ENCODE peak calls at places on chromosomes 6 and 20, in five cellular contexts. One of them, this sample, is unnamed.

GRCh38 chr6:152632383-152632782 is 4.8 kb downstream of the SYNE1 start:
- ATAC-seq in left lung: no peak
- ATAC-seq in PC-3: no peak
- ATAC-seq in heart left ventricle: no peak
- ATAC-seq in GM12878: no peak
- ATAC-seq in this sample: no peak

GRCh38 chr20:20731945-20732296 is 19.5 kb upstream of the RALGAPA2 start:
- ATAC-seq in left lung: peak
- ATAC-seq in PC-3: no peak
- ATAC-seq in heart left ventricle: peak
- ATAC-seq in GM12878: peak
- ATAC-seq in this sample: peak

GRCh38 chr20:47332381-47333206 is 23.9 kb downstream of the ZMYND8 start:
- ATAC-seq in left lung: no peak
- ATAC-seq in PC-3: no peak
- ATAC-seq in heart left ventricle: no peak
- ATAC-seq in GM12878: no peak
- ATAC-seq in this sample: no peak

GRCh38 chr6:131729550-131729949 is 18.7 kb upstream of the CTAGE9 start:
- ATAC-seq in left lung: no peak
- ATAC-seq in PC-3: no peak
- ATAC-seq in heart left ventricle: no peak
- ATAC-seq in GM12878: no peak
- ATAC-seq in this sample: no peak

GRCh38 chr20:59365611-59366284 is 65.3 kb downstream of the EDN3 start:
- ATAC-seq in left lung: no peak
- ATAC-seq in PC-3: no peak
- ATAC-seq in heart left ventricle: no peak
- ATAC-seq in GM12878: no peak
- ATAC-seq in this sample: no peak

GRCh38 chr6:23547851-23548250 is 578.2 kb upstream of the NRSN1 start:
- ATAC-seq in left lung: peak
- ATAC-seq in PC-3: peak
- ATAC-seq in heart left ventricle: no peak
- ATAC-seq in GM12878: no peak
- ATAC-seq in this sample: no peak

GRCh38 chr20:43438578-43439316 is 18.9 kb upstream of the SRSF6 start:
- ATAC-seq in left lung: no peak
- ATAC-seq in PC-3: no peak
- ATAC-seq in heart left ventricle: no peak
- ATAC-seq in GM12878: peak
- ATAC-seq in this sample: no peak

GRCh38 chr6:3788408-3789017 is 37.0 kb upstream of the PXDC1 start:
- ATAC-seq in left lung: no peak
- ATAC-seq in PC-3: no peak
- ATAC-seq in heart left ventricle: peak
- ATAC-seq in GM12878: no peak
- ATAC-seq in this sample: peak

GRCh38 chr20:11553603-11554002 is 364.1 kb upstream of the BTBD3 start:
- ATAC-seq in left lung: peak
- ATAC-seq in PC-3: peak
- ATAC-seq in heart left ventricle: no peak
- ATAC-seq in GM12878: peak
- ATAC-seq in this sample: peak

GRCh38 chr20:48284837-48285236 is 499.6 kb upstream of the SULF2 start:
- ATAC-seq in left lung: no peak
- ATAC-seq in PC-3: no peak
- ATAC-seq in heart left ventricle: no peak
- ATAC-seq in GM12878: no peak
- ATAC-seq in this sample: no peak

GRCh38 chr20:44479643-44480042 is 4.0 kb downstream of the TTPAL start:
- ATAC-seq in left lung: no peak
- ATAC-seq in PC-3: no peak
- ATAC-seq in heart left ventricle: no peak
- ATAC-seq in GM12878: peak
- ATAC-seq in this sample: no peak

GRCh38 chr20:1362484-1362883 is 30.4 kb downstream of the FKBP1A start:
- ATAC-seq in left lung: no peak
- ATAC-seq in PC-3: no peak
- ATAC-seq in heart left ventricle: no peak
- ATAC-seq in GM12878: no peak
- ATAC-seq in this sample: no peak

GRCh38 chr6:16184129-16184528 is 54.3 kb upstream of the GMPR start:
- ATAC-seq in left lung: peak
- ATAC-seq in PC-3: peak
- ATAC-seq in heart left ventricle: peak
- ATAC-seq in GM12878: peak
- ATAC-seq in this sample: peak

GRCh38 chr6:43758617-43759050 is 11.4 kb upstream of the VEGFA start:
- ATAC-seq in left lung: peak
- ATAC-seq in PC-3: peak
- ATAC-seq in heart left ventricle: peak
- ATAC-seq in GM12878: peak
- ATAC-seq in this sample: peak

GRCh38 chr6:158517581-158517980 is 42.3 kb upstream of the TMEM181 start:
- ATAC-seq in left lung: no peak
- ATAC-seq in PC-3: no peak
- ATAC-seq in heart left ventricle: no peak
- ATAC-seq in GM12878: peak
- ATAC-seq in this sample: no peak

GRCh38 chr20:55918471-55918870 is 86.8 kb downstream of the CBLN4 start:
- ATAC-seq in left lung: no peak
- ATAC-seq in PC-3: no peak
- ATAC-seq in heart left ventricle: no peak
- ATAC-seq in GM12878: no peak
- ATAC-seq in this sample: no peak

GRCh38 chr6:160337301-160337700 is 10.9 kb upstream of the SLC22A3 start:
- ATAC-seq in left lung: no peak
- ATAC-seq in PC-3: peak
- ATAC-seq in heart left ventricle: no peak
- ATAC-seq in GM12878: no peak
- ATAC-seq in this sample: peak

GRCh38 chr20:62571667-62572344 is 70.5 kb upstream of the SLCO4A1 start:
- ATAC-seq in left lung: no peak
- ATAC-seq in PC-3: peak
- ATAC-seq in heart left ventricle: peak
- ATAC-seq in GM12878: peak
- ATAC-seq in this sample: peak

GRCh38 chr6:148550569-148550968 is 196.3 kb upstream of the UST start:
- ATAC-seq in left lung: no peak
- ATAC-seq in PC-3: no peak
- ATAC-seq in heart left ventricle: peak
- ATAC-seq in GM12878: no peak
- ATAC-seq in this sample: no peak

GRCh38 chr6:169640983-169641382 is 60.8 kb downstream of the WDR27 start:
- ATAC-seq in left lung: no peak
- ATAC-seq in PC-3: no peak
- ATAC-seq in heart left ventricle: no peak
- ATAC-seq in GM12878: no peak
- ATAC-seq in this sample: no peak